ENCODE peak calls at places on chromosomes 12 and 14, in seven cellular contexts. T, K, Y, N, F, X and E are unnamed samples.
A peak's percentile ranks its signal among the peaks of the same experiment; 100 is the strongest.

GRCh38 chr14:62143235-62143634 is 381.0 kb downstream of the SNAPC1 start:
- DNase-seq in F (no peak), Y (no peak), X (no peak), T (no peak), K (no peak), N (peak; percentile 19), E (no peak)

GRCh38 chr14:76330411-76331327 is 45.3 kb upstream of the ESRRB start:
- DNase-seq in Y (no peak), F (peak; percentile 36), T (peak; percentile 55), X (no peak), N (no peak), K (no peak), E (no peak)

GRCh38 chr12:66061557-66062279 is 68.8 kb downstream of the LLPH start:
- DNase-seq in Y (no peak), T (peak; percentile 83), F (peak; percentile 17), N (no peak), K (no peak), X (no peak), E (no peak)

GRCh38 chr14:69288001-69288771 is 28.2 kb downstream of the GALNT16 start:
- DNase-seq in F (peak; percentile 53), K (peak; percentile 71), T (peak; percentile 41), N (no peak), X (peak; percentile 35), Y (peak; percentile 54), E (peak; percentile 39)

GRCh38 chr14:78790262-78790661 is 620.1 kb downstream of the NRXN3 start:
- DNase-seq in X (no peak), T (peak; percentile 37), Y (no peak), N (no peak), F (peak; percentile 15), K (no peak), E (no peak)

GRCh38 chr12:111256629-111257434 is 112.1 kb downstream of the PHETA1 start:
- DNase-seq in F (no peak), X (no peak), K (no peak), Y (no peak), N (no peak), T (no peak), E (no peak)

GRCh38 chr12:107253361-107253760 is 160.0 kb upstream of the CRY1 start:
- DNase-seq in Y (no peak), F (no peak), N (no peak), K (no peak), T (no peak), X (no peak), E (no peak)

GRCh38 chr14:103708750-103709187 is 6.5 kb downstream of the XRCC3 start:
- DNase-seq in N (no peak), K (no peak), T (no peak), Y (peak; percentile 40), X (peak; percentile 82), F (no peak), E (no peak)

GRCh38 chr14:102472815-102473158 is 36.8 kb downstream of the ANKRD9 start:
- DNase-seq in X (no peak), N (no peak), T (no peak), Y (no peak), K (no peak), F (no peak), E (no peak)

GRCh38 chr12:7929069-7929792 is 6.8 kb downstream of the SLC2A3 start:
- DNase-seq in T (no peak), K (no peak), Y (no peak), N (no peak), F (no peak), X (no peak), E (no peak)

GRCh38 chr14:31060253-31060875 is 34.2 kb upstream of the STRN3 start:
- DNase-seq in N (no peak), T (peak; percentile 47), X (no peak), F (no peak), K (no peak), Y (no peak), E (no peak)

GRCh38 chr12:130131817-130132216 is 30.4 kb upstream of the FZD10 start:
- DNase-seq in T (no peak), K (no peak), N (no peak), F (no peak), Y (no peak), X (no peak), E (no peak)

GRCh38 chr14:23694085-23694975 is 58.2 kb downstream of the DHRS2 start:
- DNase-seq in F (peak; percentile 11), K (no peak), N (no peak), X (no peak), Y (peak; percentile 38), T (peak; percentile 75), E (no peak)
- H3K4me3 ChIP-seq in F (no peak overlapping the region), K (peak overlapping the region; percentile 57), N (no peak overlapping the region), X (peak overlapping the region; percentile 49), Y (no peak overlapping the region), T (peak overlapping the region; percentile 59), E (no peak overlapping the region)

DNA sequence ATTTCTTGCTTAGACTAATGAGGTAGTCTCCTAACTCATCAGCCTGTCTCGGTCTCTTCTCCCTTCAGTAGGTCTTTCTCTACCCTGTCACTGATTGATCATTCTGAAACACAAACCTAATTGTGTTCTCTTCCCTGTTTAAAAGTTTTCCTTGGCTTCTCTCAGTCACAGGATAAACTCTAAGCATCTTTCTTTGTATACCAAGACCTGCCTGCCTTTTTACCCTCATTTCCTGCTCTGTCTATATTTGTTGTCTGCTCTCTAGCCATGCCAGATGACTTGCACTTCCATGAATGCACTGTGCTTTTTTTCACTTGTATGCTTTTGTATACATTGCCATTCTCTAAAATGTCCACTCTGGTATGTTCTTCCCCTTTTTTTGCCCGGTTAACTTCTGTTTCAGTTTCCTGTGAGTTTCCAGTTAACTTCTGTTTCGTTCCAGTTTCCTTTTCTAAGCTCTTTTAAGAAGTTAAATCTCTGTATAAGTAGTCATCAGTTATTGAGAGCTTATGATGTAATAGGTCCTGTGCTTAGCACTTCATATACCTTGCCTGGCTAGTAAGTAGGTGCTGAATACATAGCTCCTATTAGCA is 12.8 kb downstream of the DIP2B start:
- DNase-seq in N (no peak), X (no peak), K (no peak), Y (no peak), F (no peak), T (no peak), E (no peak)
- H3K4me3 ChIP-seq in N (no peak overlapping the region), X (no peak overlapping the region), K (no peak overlapping the region), Y (no peak overlapping the region), F (no peak overlapping the region), T (no peak overlapping the region), E (no peak overlapping the region)

GRCh38 chr12:22729431-22729830 is 104.5 kb downstream of the ETNK1 start:
- DNase-seq in K (no peak), N (no peak), T (no peak), F (no peak), Y (no peak), X (no peak), E (no peak)

GRCh38 chr12:22728989-22729388 is 104.0 kb downstream of the ETNK1 start:
- DNase-seq in Y (no peak), K (no peak), X (no peak), N (no peak), F (no peak), T (peak; percentile 11), E (no peak)

GRCh38 chr12:22729898-22730443 is 105.0 kb downstream of the ETNK1 start:
- DNase-seq in K (no peak), N (peak; percentile 29), F (no peak), T (no peak), X (no peak), Y (no peak), E (no peak)

GRCh38 chr12:22731231-22731630 is 106.3 kb downstream of the ETNK1 start:
- DNase-seq in X (no peak), K (no peak), F (no peak), N (no peak), T (no peak), Y (no peak), E (no peak)

DNA sequence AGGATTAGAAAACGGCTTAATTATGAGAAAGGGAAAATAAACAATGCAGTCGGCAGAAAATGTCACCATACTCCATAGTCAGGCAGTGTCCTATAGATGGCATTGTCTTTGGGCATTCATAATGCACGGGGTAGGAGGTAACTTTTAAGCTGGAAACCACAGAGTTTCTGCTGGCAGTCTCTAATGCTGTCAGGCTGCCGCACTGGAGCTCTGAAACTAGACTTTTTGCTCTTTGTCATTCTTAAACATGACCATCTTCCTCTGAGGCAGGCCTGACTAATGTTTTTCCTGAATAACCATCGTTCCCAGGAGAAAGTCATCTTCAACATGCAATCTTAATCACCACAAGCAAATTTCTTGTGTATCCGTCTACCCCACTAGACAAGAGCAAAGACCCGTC is 108.8 kb downstream of the ETNK1 start:
- DNase-seq in N (no peak), X (no peak), K (no peak), F (no peak), T (no peak), Y (no peak), E (no peak)
- H3K4me3 ChIP-seq in N (no peak overlapping the region), X (no peak overlapping the region), K (no peak overlapping the region), F (no peak overlapping the region), T (no peak overlapping the region), Y (no peak overlapping the region), E (no peak overlapping the region)

GRCh38 chr12:80213246-80213645 is 113.9 kb downstream of the OTOGL start:
- DNase-seq in X (no peak), T (no peak), Y (no peak), F (no peak), N (no peak), K (no peak), E (no peak)
- H3K4me3 ChIP-seq in X (no peak overlapping the region), T (no peak overlapping the region), Y (no peak overlapping the region), F (no peak overlapping the region), N (no peak overlapping the region), K (no peak overlapping the region), E (no peak overlapping the region)